ENCODE peak calls at places on chromosome 9, in eight cellular contexts. One of them, this sample, is unnamed.

GRCh38 chr9:38085308-38085707 is 16.3 kb upstream of the SHB start:
- DNase-seq in ovary: no peak
- DNase-seq in amniotic stem cell: no peak
- DNase-seq in Kasumi-1: no peak
- DNase-seq in kidney epithelial cell: no peak
- DNase-seq in germinal center: no peak
- DNase-seq in RWPE1: no peak
- DNase-seq in AG08395: no peak
- DNase-seq in this sample: peak; percentile 13

GRCh38 chr9:83238871-83239624 is 176.1 kb upstream of the RASEF start:
- DNase-seq in ovary: no peak
- DNase-seq in amniotic stem cell: no peak
- DNase-seq in Kasumi-1: peak; percentile 73
- DNase-seq in kidney epithelial cell: no peak
- DNase-seq in germinal center: no peak
- DNase-seq in RWPE1: no peak
- DNase-seq in AG08395: no peak
- DNase-seq in this sample: no peak

GRCh38 chr9:127096208-127096607 is 26.2 kb downstream of the ANGPTL2 start:
- DNase-seq in ovary: no peak
- DNase-seq in amniotic stem cell: no peak
- DNase-seq in Kasumi-1: no peak
- DNase-seq in kidney epithelial cell: no peak
- DNase-seq in germinal center: no peak
- DNase-seq in RWPE1: no peak
- DNase-seq in AG08395: no peak
- DNase-seq in this sample: peak; percentile 66

GRCh38 chr9:86549434-86549833 is 195.2 kb upstream of the TUT7 start:
- DNase-seq in ovary: no peak
- DNase-seq in amniotic stem cell: peak; percentile 81
- DNase-seq in Kasumi-1: no peak
- DNase-seq in kidney epithelial cell: no peak
- DNase-seq in germinal center: no peak
- DNase-seq in RWPE1: no peak
- DNase-seq in AG08395: peak; percentile 74
- DNase-seq in this sample: no peak

GRCh38 chr9:89663264-89663970 is 58.6 kb downstream of the GADD45G start:
- DNase-seq in ovary: no peak
- DNase-seq in amniotic stem cell: no peak
- DNase-seq in Kasumi-1: no peak
- DNase-seq in kidney epithelial cell: no peak
- DNase-seq in germinal center: no peak
- DNase-seq in RWPE1: no peak
- DNase-seq in AG08395: no peak
- DNase-seq in this sample: peak; percentile 57

GRCh38 chr9:94086468-94086867 is 2.2 kb downstream of the PTPDC1 start:
- DNase-seq in ovary: no peak
- DNase-seq in amniotic stem cell: no peak
- DNase-seq in Kasumi-1: no peak
- DNase-seq in kidney epithelial cell: no peak
- DNase-seq in germinal center: no peak
- DNase-seq in RWPE1: peak; percentile 79
- DNase-seq in AG08395: peak; percentile 8
- DNase-seq in this sample: no peak

GRCh38 chr9:87464110-87464991 is 33.3 kb upstream of the DAPK1 start:
- DNase-seq in ovary: no peak
- DNase-seq in amniotic stem cell: no peak
- DNase-seq in Kasumi-1: no peak
- DNase-seq in kidney epithelial cell: no peak
- DNase-seq in germinal center: no peak
- DNase-seq in RWPE1: no peak
- DNase-seq in AG08395: peak; percentile 57
- DNase-seq in this sample: peak; percentile 70

GRCh38 chr9:13715430-13715829 is 435.9 kb upstream of the MPDZ start:
- DNase-seq in ovary: no peak
- DNase-seq in amniotic stem cell: no peak
- DNase-seq in Kasumi-1: no peak
- DNase-seq in kidney epithelial cell: no peak
- DNase-seq in germinal center: no peak
- DNase-seq in RWPE1: no peak
- DNase-seq in AG08395: no peak
- DNase-seq in this sample: no peak

GRCh38 chr9:4417578-4418325 is 72.5 kb upstream of the SLC1A1 start:
- DNase-seq in ovary: no peak
- DNase-seq in amniotic stem cell: no peak
- DNase-seq in Kasumi-1: no peak
- DNase-seq in kidney epithelial cell: no peak
- DNase-seq in germinal center: no peak
- DNase-seq in RWPE1: peak; percentile 7
- DNase-seq in AG08395: peak; percentile 32
- DNase-seq in this sample: no peak

GRCh38 chr9:126125577-126125976 is 201.1 kb upstream of the MVB12B start:
- DNase-seq in ovary: peak; percentile 49
- DNase-seq in amniotic stem cell: no peak
- DNase-seq in Kasumi-1: no peak
- DNase-seq in kidney epithelial cell: no peak
- DNase-seq in germinal center: no peak
- DNase-seq in RWPE1: peak; percentile 50
- DNase-seq in AG08395: peak; percentile 27
- DNase-seq in this sample: no peak

GRCh38 chr9:114007991-114008666 is 70.0 kb downstream of the AMBP start:
- DNase-seq in ovary: no peak
- DNase-seq in amniotic stem cell: no peak
- DNase-seq in Kasumi-1: no peak
- DNase-seq in kidney epithelial cell: no peak
- DNase-seq in germinal center: no peak
- DNase-seq in RWPE1: no peak
- DNase-seq in AG08395: no peak
- DNase-seq in this sample: peak; percentile 46

GRCh38 chr9:75992480-75993206 is 102.2 kb downstream of the PCSK5 start:
- DNase-seq in ovary: no peak
- DNase-seq in amniotic stem cell: no peak
- DNase-seq in Kasumi-1: no peak
- DNase-seq in kidney epithelial cell: no peak
- DNase-seq in germinal center: no peak
- DNase-seq in RWPE1: no peak
- DNase-seq in AG08395: no peak
- DNase-seq in this sample: no peak

GRCh38 chr9:130912932-130913598 is 16.5 kb upstream of the QRFP start:
- DNase-seq in ovary: no peak
- DNase-seq in amniotic stem cell: peak; percentile 54
- DNase-seq in Kasumi-1: no peak
- DNase-seq in kidney epithelial cell: peak; percentile 75
- DNase-seq in germinal center: no peak
- DNase-seq in RWPE1: peak; percentile 91
- DNase-seq in AG08395: peak; percentile 73
- DNase-seq in this sample: peak; percentile 82

GRCh38 chr9:1989500-1989899 is 25.6 kb upstream of the SMARCA2 start:
- DNase-seq in ovary: no peak
- DNase-seq in amniotic stem cell: no peak
- DNase-seq in Kasumi-1: no peak
- DNase-seq in kidney epithelial cell: no peak
- DNase-seq in germinal center: no peak
- DNase-seq in RWPE1: no peak
- DNase-seq in AG08395: no peak
- DNase-seq in this sample: no peak

GRCh38 chr9:77021928-77022782 is 2.7 kb downstream of the FOXB2 start:
- DNase-seq in ovary: no peak
- DNase-seq in amniotic stem cell: no peak
- DNase-seq in Kasumi-1: no peak
- DNase-seq in kidney epithelial cell: no peak
- DNase-seq in germinal center: no peak
- DNase-seq in RWPE1: no peak
- DNase-seq in AG08395: no peak
- DNase-seq in this sample: no peak

GRCh38 chr9:131121346-131121745 is 4.0 kb upstream of the NUP214 start:
- DNase-seq in ovary: no peak
- DNase-seq in amniotic stem cell: no peak
- DNase-seq in Kasumi-1: no peak
- DNase-seq in kidney epithelial cell: no peak
- DNase-seq in germinal center: no peak
- DNase-seq in RWPE1: no peak
- DNase-seq in AG08395: no peak
- DNase-seq in this sample: no peak

GRCh38 chr9:3054017-3054586 is 210.2 kb upstream of the PUM3 start:
- DNase-seq in ovary: no peak
- DNase-seq in amniotic stem cell: no peak
- DNase-seq in Kasumi-1: no peak
- DNase-seq in kidney epithelial cell: no peak
- DNase-seq in germinal center: no peak
- DNase-seq in RWPE1: no peak
- DNase-seq in AG08395: no peak
- DNase-seq in this sample: no peak

GRCh38 chr9:14006586-14007198 is 307.2 kb downstream of the NFIB start:
- DNase-seq in ovary: no peak
- DNase-seq in amniotic stem cell: no peak
- DNase-seq in Kasumi-1: no peak
- DNase-seq in kidney epithelial cell: no peak
- DNase-seq in germinal center: no peak
- DNase-seq in RWPE1: no peak
- DNase-seq in AG08395: no peak
- DNase-seq in this sample: no peak

GRCh38 chr9:77454668-77455067 is 193.5 kb downstream of the GNA14 start:
- DNase-seq in ovary: no peak
- DNase-seq in amniotic stem cell: peak; percentile 36
- DNase-seq in Kasumi-1: no peak
- DNase-seq in kidney epithelial cell: no peak
- DNase-seq in germinal center: no peak
- DNase-seq in RWPE1: no peak
- DNase-seq in AG08395: no peak
- DNase-seq in this sample: no peak

GRCh38 chr9:63816742-63817621 is 1468.0 kb downstream of the FOXD4L5 start:
- DNase-seq in ovary: peak; percentile 47
- DNase-seq in amniotic stem cell: no peak
- DNase-seq in Kasumi-1: no peak
- DNase-seq in kidney epithelial cell: no peak
- DNase-seq in germinal center: peak; percentile 84
- DNase-seq in RWPE1: peak; percentile 97
- DNase-seq in AG08395: peak; percentile 86
- DNase-seq in this sample: peak; percentile 84

GRCh38 chr9:76559283-76559682 is 100.3 kb downstream of the GCNT1 start:
- DNase-seq in ovary: no peak
- DNase-seq in amniotic stem cell: no peak
- DNase-seq in Kasumi-1: no peak
- DNase-seq in kidney epithelial cell: no peak
- DNase-seq in germinal center: no peak
- DNase-seq in RWPE1: no peak
- DNase-seq in AG08395: no peak
- DNase-seq in this sample: no peak

GRCh38 chr9:128045876-128046275 is 21.2 kb downstream of the NAIF1 start:
- DNase-seq in ovary: no peak
- DNase-seq in amniotic stem cell: no peak
- DNase-seq in Kasumi-1: no peak
- DNase-seq in kidney epithelial cell: no peak
- DNase-seq in germinal center: no peak
- DNase-seq in RWPE1: no peak
- DNase-seq in AG08395: no peak
- DNase-seq in this sample: no peak

GRCh38 chr9:81833563-81834345 is 94.5 kb upstream of the SPATA31D4 start:
- DNase-seq in ovary: no peak
- DNase-seq in amniotic stem cell: no peak
- DNase-seq in Kasumi-1: no peak
- DNase-seq in kidney epithelial cell: no peak
- DNase-seq in germinal center: no peak
- DNase-seq in RWPE1: no peak
- DNase-seq in AG08395: peak; percentile 47
- DNase-seq in this sample: no peak

GRCh38 chr9:2966846-2967372 is 123.0 kb upstream of the PUM3 start:
- DNase-seq in ovary: no peak
- DNase-seq in amniotic stem cell: no peak
- DNase-seq in Kasumi-1: no peak
- DNase-seq in kidney epithelial cell: no peak
- DNase-seq in germinal center: no peak
- DNase-seq in RWPE1: no peak
- DNase-seq in AG08395: no peak
- DNase-seq in this sample: no peak

GRCh38 chr9:127781821-127782220 is 3.4 kb upstream of the SH2D3C start:
- DNase-seq in ovary: no peak
- DNase-seq in amniotic stem cell: no peak
- DNase-seq in Kasumi-1: no peak
- DNase-seq in kidney epithelial cell: no peak
- DNase-seq in germinal center: no peak
- DNase-seq in RWPE1: no peak
- DNase-seq in AG08395: no peak
- DNase-seq in this sample: no peak

This sample was measured in sigmoid colon.